ENCODE peak calls at places on chromosomes 5 and 9, in ten cellular contexts. G is lung; Z is CD8-positive, alpha-beta T cell; T is endothelial cell of umbilical vein; B is hepatocyte; K is CD8-positive, alpha-beta memory T cell; W is gastrocnemius medialis; Y is tibial artery; A is GM23248; L is HCT116. D is an unnamed sample. For H3K9me3, the result is how much of the 10 kb centered on the place peaks cover.

GRCh38 chr5:9362600-9362999 is 183.3 kb downstream of the SEMA5A start:
- DNase-seq in G (no peak), Z (no peak), T (no peak), B (no peak), K (no peak), W (no peak), Y (no peak), A (no peak), L (no peak), D (no peak)

GRCh38 chr9:18250051-18250450 is 223.9 kb upstream of the ADAMTSL1 start:
- DNase-seq in G (no peak), Z (no peak), T (no peak), B (no peak), K (no peak), W (no peak), Y (no peak), A (no peak), L (no peak), D (no peak)

GRCh38 chr5:150413176-150413901 is 629 bp upstream of the CD74 start:
- DNase-seq in G (no peak), Z (no peak), T (no peak), B (peak), K (no peak), W (no peak), Y (no peak), A (no peak), L (no peak), D (no peak)

GRCh38 chr5:154141686-154142300 is 48.7 kb upstream of the GALNT10 start:
- DNase-seq in G (peak), Z (no peak), T (no peak), B (no peak), K (no peak), W (no peak), Y (no peak), A (no peak), L (no peak), D (no peak)

GRCh38 chr5:2866622-2867372 is 115.3 kb upstream of the IRX2 start:
- DNase-seq in G (no peak), Z (peak), T (no peak), B (no peak), K (no peak), W (no peak), Y (no peak), A (no peak), L (no peak), D (no peak)

GRCh38 chr9:111582888-111583287 is 16.6 kb downstream of the PTGR1 start:
- DNase-seq in G (no peak), Z (no peak), T (no peak), B (no peak), K (no peak), W (no peak), Y (no peak), A (peak), L (no peak), D (no peak)

GRCh38 chr9:21481470-21482057 is 549 bp downstream of the IFNE start:
- DNase-seq in G (no peak), Z (no peak), T (peak), B (no peak), K (no peak), W (no peak), Y (no peak), A (no peak), L (no peak), D (no peak)

GRCh38 chr9:4088680-4089079 is 211.2 kb downstream of the GLIS3 start:
- DNase-seq in G (no peak), Z (no peak), T (no peak), B (no peak), K (no peak), W (no peak), Y (no peak), A (no peak), L (no peak), D (no peak)

GRCh38 chr5:96049398-96050272 is 88.0 kb upstream of the ELL2 start:
- DNase-seq in G (peak), Z (no peak), T (peak), B (no peak), K (no peak), W (no peak), Y (no peak), A (peak), L (no peak), D (no peak)

GRCh38 chr5:75381456-75381855 is 44.4 kb downstream of the HMGCR start:
- DNase-seq in G (no peak), Z (no peak), T (no peak), B (no peak), K (no peak), W (no peak), Y (no peak), A (no peak), L (no peak), D (no peak)

DNA sequence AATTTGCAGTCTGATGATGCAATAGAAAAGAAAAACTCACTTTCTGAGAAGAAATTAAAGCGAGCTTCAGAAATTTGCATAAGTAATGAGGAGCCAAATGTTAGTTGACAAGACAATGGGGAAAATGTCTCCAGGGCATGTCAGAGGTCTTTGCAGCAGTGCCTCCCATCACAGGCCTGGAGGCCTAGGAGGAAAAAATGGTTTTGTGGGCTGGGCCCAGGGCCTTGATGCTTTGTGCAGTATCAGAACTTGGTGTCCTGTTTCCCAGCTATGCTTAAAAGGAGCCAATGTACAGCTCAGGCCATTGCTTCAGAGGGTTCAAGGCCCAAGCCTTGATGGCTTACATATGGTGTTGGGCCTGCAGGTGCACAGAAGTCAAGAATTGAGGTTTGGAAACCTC is 298.4 kb downstream of the SMARCA2 start:
- DNase-seq in G (no peak), Z (no peak), T (no peak), B (no peak), K (no peak), W (no peak), Y (no peak), A (no peak), L (no peak), D (no peak)
- H3K9me3 ChIP-seq in G (under half), Z (under half), T (under half), B (under half), K (under half), W (under half), Y (under half), A (under half), L (under half), D (under half)

DNA sequence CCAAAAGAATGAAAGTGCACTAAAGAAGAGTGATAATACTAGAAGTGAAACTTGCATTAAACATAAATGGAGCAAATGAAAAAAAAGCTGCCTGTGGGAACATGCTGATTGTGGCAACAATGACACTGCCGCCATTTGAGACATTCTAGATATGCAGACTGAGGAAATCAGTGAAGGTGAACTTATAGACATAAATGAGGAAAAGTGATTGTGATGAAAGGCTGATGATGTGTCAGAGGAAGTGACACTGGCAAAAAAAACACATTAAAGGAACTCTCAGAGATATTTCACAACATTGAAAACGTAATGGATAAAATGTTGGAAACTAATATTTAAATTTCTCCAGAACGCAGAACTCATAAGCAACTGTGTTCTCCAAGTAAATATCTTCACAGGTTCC is 1.2 kb downstream of the ERCC8 start:
- DNase-seq in G (no peak), Z (no peak), T (peak), B (no peak), K (no peak), W (no peak), Y (no peak), A (peak), L (no peak), D (no peak)
- H3K4me3 ChIP-seq in G (no peak), Z (no peak), T (no peak), B (no peak), K (no peak), W (peak), Y (no peak), A (peak), L (peak), D (peak)

GRCh38 chr5:163022582-163023128 is 414.7 kb upstream of the CCNG1 start:
- DNase-seq in G (no peak), Z (no peak), T (no peak), B (no peak), K (no peak), W (no peak), Y (no peak), A (no peak), L (no peak), D (no peak)
- H3K9me3 ChIP-seq in G (under half), Z (under half), T (under half), B (under half), K (under half), W (under half), Y (under half), A (under half), L (under half), D (under half)

GRCh38 chr9:127904888-127905728 is 5.7 kb upstream of the ST6GALNAC6 start:
- DNase-seq in G (no peak), Z (peak), T (no peak), B (no peak), K (peak), W (no peak), Y (no peak), A (no peak), L (no peak), D (no peak)
- H3K4me3 ChIP-seq in G (no peak), Z (peak), T (no peak), B (no peak), K (peak), W (no peak), Y (no peak), A (no peak), L (no peak), D (no peak)

GRCh38 chr5:178940569-178941360 is at the start of gene ZNF454:
- DNase-seq in G (peak), Z (no peak), T (peak), B (no peak), K (no peak), W (peak), Y (peak), A (peak), L (no peak), D (no peak)
- H3K9me3 ChIP-seq in G (under half), Z (under half), T (under half), B (under half), K (under half), W (under half), Y (under half), A (under half), L (under half), D (under half)

DNA sequence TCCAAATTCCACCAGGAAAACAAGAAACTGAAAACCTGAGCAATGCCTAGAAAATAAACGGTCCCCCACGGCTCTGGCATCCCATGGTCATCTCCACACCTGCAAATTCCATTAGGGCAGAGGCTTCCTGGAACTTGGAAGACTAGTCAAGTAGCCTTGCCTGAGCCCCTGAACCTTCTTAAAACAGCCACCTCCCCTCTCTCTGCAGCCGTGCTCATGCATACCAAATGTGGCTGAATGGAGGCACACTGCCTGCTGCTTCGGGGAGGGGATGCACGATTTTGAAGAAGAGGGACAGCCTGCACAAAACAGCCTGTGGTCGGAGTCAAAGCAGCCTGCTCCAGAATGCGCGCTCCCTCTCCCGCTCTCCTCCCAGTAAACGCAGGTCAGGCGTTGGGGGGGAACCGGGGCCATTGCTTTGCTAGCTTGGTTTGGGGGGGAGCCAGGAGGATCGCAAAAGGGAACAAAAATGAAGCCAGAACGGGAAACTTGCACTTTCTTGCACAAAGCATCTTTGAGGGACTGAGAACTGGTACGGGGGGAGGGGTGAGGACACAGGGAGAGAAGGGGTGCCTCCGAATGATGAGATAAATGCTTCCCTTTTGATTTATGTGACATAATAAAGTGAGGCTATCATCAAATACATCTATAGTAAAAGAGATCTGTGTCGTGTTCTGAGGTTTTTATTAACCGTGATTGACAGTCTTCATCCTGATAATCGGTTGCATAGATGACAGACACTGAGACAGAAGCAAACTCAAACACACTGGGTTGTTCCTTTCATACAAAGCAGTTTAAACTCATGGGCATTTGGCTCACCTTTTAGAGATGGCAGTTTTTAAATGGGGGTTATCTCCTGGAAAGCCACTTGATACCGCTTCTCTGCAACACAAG is at the start of gene TRPM3:
- DNase-seq in G (no peak), Z (no peak), T (no peak), B (peak), K (no peak), W (no peak), Y (peak), A (no peak), L (no peak), D (no peak)
- H3K4me3 ChIP-seq in G (no peak), Z (no peak), T (no peak), B (peak), K (no peak), W (no peak), Y (no peak), A (no peak), L (no peak), D (no peak)